ENCODE peak calls at places on chromosomes 7 and 10, in five cellular contexts. One of them, this sample, is unnamed.

GRCh38 chr7:16646427-16647081 is 573 bp downstream of the BZW2 start:
- DNase-seq in heart right ventricle: no peak
- DNase-seq in mucosa of descending colon: peak; percentile 47
- DNase-seq in NT2/D1: no peak
- DNase-seq in Peyer's patch: no peak
- DNase-seq in this sample: no peak

GRCh38 chr7:90411510-90411909 is 8.2 kb downstream of the CLDN12 start:
- DNase-seq in NT2/D1: no peak
- DNase-seq in Peyer's patch: no peak
- DNase-seq in heart right ventricle: no peak
- DNase-seq in mucosa of descending colon: no peak
- DNase-seq in this sample: no peak

GRCh38 chr7:82223580-82223979 is 220.0 kb downstream of the CACNA2D1 start:
- DNase-seq in Peyer's patch: no peak
- DNase-seq in mucosa of descending colon: no peak
- DNase-seq in heart right ventricle: no peak
- DNase-seq in NT2/D1: no peak
- DNase-seq in this sample: no peak

GRCh38 chr10:131959841-131960240 is 21.9 kb downstream of the BNIP3 start:
- DNase-seq in NT2/D1: no peak
- DNase-seq in heart right ventricle: no peak
- DNase-seq in Peyer's patch: peak; percentile 45
- DNase-seq in mucosa of descending colon: no peak
- DNase-seq in this sample: no peak

GRCh38 chr10:34125702-34126101 is 689.4 kb downstream of the PARD3 start:
- DNase-seq in heart right ventricle: no peak
- DNase-seq in Peyer's patch: no peak
- DNase-seq in NT2/D1: no peak
- DNase-seq in mucosa of descending colon: no peak
- DNase-seq in this sample: no peak

GRCh38 chr10:78703581-78703980 is 365.2 kb upstream of the ZMIZ1 start:
- DNase-seq in Peyer's patch: no peak
- DNase-seq in mucosa of descending colon: no peak
- DNase-seq in heart right ventricle: no peak
- DNase-seq in NT2/D1: no peak
- DNase-seq in this sample: no peak

GRCh38 chr7:1669486-1669951 is 558 bp upstream of the ELFN1 start:
- DNase-seq in NT2/D1: no peak
- DNase-seq in Peyer's patch: peak; percentile 15
- DNase-seq in mucosa of descending colon: no peak
- DNase-seq in heart right ventricle: no peak
- DNase-seq in this sample: no peak

GRCh38 chr7:74044366-74045350 is 16.7 kb downstream of the ELN start:
- DNase-seq in heart right ventricle: no peak
- DNase-seq in mucosa of descending colon: no peak
- DNase-seq in NT2/D1: no peak
- DNase-seq in Peyer's patch: no peak
- DNase-seq in this sample: no peak

GRCh38 chr10:71774916-71775702 is 1.8 kb upstream of the VSIR start:
- DNase-seq in NT2/D1: no peak
- DNase-seq in mucosa of descending colon: no peak
- DNase-seq in Peyer's patch: peak; percentile 46
- DNase-seq in heart right ventricle: peak; percentile 41
- DNase-seq in this sample: no peak

GRCh38 chr7:117401293-117402002 is 25.8 kb downstream of the ASZ1 start:
- DNase-seq in heart right ventricle: no peak
- DNase-seq in Peyer's patch: no peak
- DNase-seq in mucosa of descending colon: no peak
- DNase-seq in NT2/D1: no peak
- DNase-seq in this sample: no peak

GRCh38 chr7:92806496-92806895 is 29.9 kb downstream of the CDK6 start:
- DNase-seq in Peyer's patch: no peak
- DNase-seq in heart right ventricle: no peak
- DNase-seq in NT2/D1: no peak
- DNase-seq in mucosa of descending colon: no peak
- DNase-seq in this sample: no peak

GRCh38 chr7:92809397-92810241 is 26.8 kb downstream of the CDK6 start:
- DNase-seq in Peyer's patch: peak; percentile 59
- DNase-seq in NT2/D1: no peak
- DNase-seq in mucosa of descending colon: peak; percentile 92
- DNase-seq in heart right ventricle: no peak
- DNase-seq in this sample: peak; percentile 71

GRCh38 chr7:92810242-92810611 is 26.1 kb downstream of the CDK6 start:
- DNase-seq in heart right ventricle: no peak
- DNase-seq in Peyer's patch: no peak
- DNase-seq in NT2/D1: no peak
- DNase-seq in mucosa of descending colon: no peak
- DNase-seq in this sample: no peak

GRCh38 chr7:92808635-92809034 is 27.7 kb downstream of the CDK6 start:
- DNase-seq in Peyer's patch: no peak
- DNase-seq in mucosa of descending colon: no peak
- DNase-seq in heart right ventricle: no peak
- DNase-seq in NT2/D1: no peak
- DNase-seq in this sample: no peak

GRCh38 chr7:92808006-92808405 is 28.4 kb downstream of the CDK6 start:
- DNase-seq in heart right ventricle: no peak
- DNase-seq in NT2/D1: no peak
- DNase-seq in Peyer's patch: no peak
- DNase-seq in mucosa of descending colon: no peak
- DNase-seq in this sample: no peak
- H3K4me1 ChIP-seq in heart right ventricle: peaks cover 33% of the 10 kb centered on the region
- H3K4me1 ChIP-seq in NT2/D1: no peaks in the 10 kb centered on the region
- H3K4me1 ChIP-seq in Peyer's patch: peaks cover 5% of the 10 kb centered on the region
- H3K4me1 ChIP-seq in mucosa of descending colon: peaks cover 5% of the 10 kb centered on the region
- H3K4me1 ChIP-seq in this sample: peaks cover 15% of the 10 kb centered on the region

GRCh38 chr7:135964791-135965190 is 12.4 kb downstream of the MTPN start:
- DNase-seq in mucosa of descending colon: no peak
- DNase-seq in heart right ventricle: no peak
- DNase-seq in Peyer's patch: no peak
- DNase-seq in NT2/D1: no peak
- DNase-seq in this sample: no peak
- H3K4me1 ChIP-seq in mucosa of descending colon: no peaks in the 10 kb centered on the region
- H3K4me1 ChIP-seq in heart right ventricle: peaks cover 82% of the 10 kb centered on the region
- H3K4me1 ChIP-seq in Peyer's patch: no peaks in the 10 kb centered on the region
- H3K4me1 ChIP-seq in NT2/D1: no peaks in the 10 kb centered on the region
- H3K4me1 ChIP-seq in this sample: peaks cover 51% of the 10 kb centered on the region

GRCh38 chr10:123009105-123009805 is 449 bp downstream of the ACADSB start:
- DNase-seq in mucosa of descending colon: peak; percentile 38
- DNase-seq in NT2/D1: no peak
- DNase-seq in Peyer's patch: peak; percentile 64
- DNase-seq in heart right ventricle: peak; percentile 18
- DNase-seq in this sample: peak; percentile 52
- H3K4me1 ChIP-seq in mucosa of descending colon: peaks cover 12% of the 10 kb centered on the region
- H3K4me1 ChIP-seq in NT2/D1: peaks cover 3% of the 10 kb centered on the region
- H3K4me1 ChIP-seq in Peyer's patch: peaks cover 6% of the 10 kb centered on the region
- H3K4me1 ChIP-seq in heart right ventricle: peaks cover 34% of the 10 kb centered on the region
- H3K4me1 ChIP-seq in this sample: peaks cover 50% of the 10 kb centered on the region

DNA sequence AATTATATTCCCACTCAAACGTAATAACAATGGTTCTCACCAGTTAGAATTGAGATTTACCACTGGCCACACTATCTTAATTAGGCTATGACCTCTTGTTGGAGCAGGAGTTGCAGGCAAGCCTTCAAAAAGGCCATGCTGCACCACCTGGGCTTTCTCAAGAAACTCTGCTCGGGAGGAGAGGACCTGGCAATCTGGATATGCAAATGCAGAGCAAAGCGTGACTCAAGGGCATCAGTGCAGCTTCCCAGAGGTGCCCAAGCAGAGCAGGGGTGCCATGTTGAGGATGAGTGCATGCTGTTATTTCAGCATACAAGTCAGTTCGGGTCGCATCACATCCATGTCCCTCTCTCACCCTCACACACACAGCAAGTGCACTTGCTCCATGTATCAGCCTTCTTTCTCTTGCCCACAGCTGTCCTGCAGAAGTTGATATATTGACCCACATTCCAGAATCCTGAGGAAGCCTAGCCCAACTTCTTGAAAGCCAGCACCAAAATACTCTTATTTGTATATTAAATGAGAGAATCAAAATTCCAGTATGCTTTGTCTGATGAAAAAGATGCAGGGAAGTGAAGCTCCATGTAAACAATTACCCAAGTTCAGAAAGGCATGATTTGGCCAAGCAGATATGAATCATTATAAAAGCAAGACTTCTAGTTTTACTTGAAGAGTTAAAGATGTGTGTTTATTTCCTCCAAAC is 55.7 kb upstream of the IL6 start:
- DNase-seq in heart right ventricle: no peak
- DNase-seq in mucosa of descending colon: no peak
- DNase-seq in Peyer's patch: no peak
- DNase-seq in NT2/D1: no peak
- DNase-seq in this sample: no peak
- H3K4me1 ChIP-seq in heart right ventricle: peaks cover 18% of the 10 kb centered on the region
- H3K4me1 ChIP-seq in mucosa of descending colon: no peaks in the 10 kb centered on the region
- H3K4me1 ChIP-seq in Peyer's patch: no peaks in the 10 kb centered on the region
- H3K4me1 ChIP-seq in NT2/D1: peaks cover 9% of the 10 kb centered on the region
- H3K4me1 ChIP-seq in this sample: peaks cover 47% of the 10 kb centered on the region

GRCh38 chr7:137998250-137998649 is 3.6 kb downstream of the CREB3L2 start:
- DNase-seq in Peyer's patch: no peak
- DNase-seq in NT2/D1: no peak
- DNase-seq in heart right ventricle: no peak
- DNase-seq in mucosa of descending colon: no peak
- DNase-seq in this sample: no peak
- H3K4me1 ChIP-seq in Peyer's patch: peaks cover 4% of the 10 kb centered on the region
- H3K4me1 ChIP-seq in NT2/D1: no peaks in the 10 kb centered on the region
- H3K4me1 ChIP-seq in heart right ventricle: peaks cover 76% of the 10 kb centered on the region
- H3K4me1 ChIP-seq in mucosa of descending colon: peaks cover 9% of the 10 kb centered on the region
- H3K4me1 ChIP-seq in this sample: peaks cover 32% of the 10 kb centered on the region

GRCh38 chr10:11530806-11531205 is 80.6 kb downstream of the USP6NL start:
- DNase-seq in mucosa of descending colon: no peak
- DNase-seq in Peyer's patch: no peak
- DNase-seq in heart right ventricle: no peak
- DNase-seq in NT2/D1: no peak
- DNase-seq in this sample: no peak
- H3K4me1 ChIP-seq in mucosa of descending colon: peaks cover 3% of the 10 kb centered on the region
- H3K4me1 ChIP-seq in Peyer's patch: peaks cover 8% of the 10 kb centered on the region
- H3K4me1 ChIP-seq in heart right ventricle: peaks cover 52% of the 10 kb centered on the region
- H3K4me1 ChIP-seq in NT2/D1: no peaks in the 10 kb centered on the region
- H3K4me1 ChIP-seq in this sample: peaks cover 14% of the 10 kb centered on the region